ENCODE peak calls at places on chromosomes 7 and 10, in eight cellular contexts. C, K, G, N, U, P, X and H are unnamed samples.

GRCh38 chr7:22565315-22565811 is 65.4 kb upstream of the STEAP1B start:
- DNase-seq in P (no peak), K (peak; percentile 64), G (peak; percentile 89), C (peak; percentile 83), N (no peak), X (peak; percentile 60), U (no peak), H (peak; percentile 13)

GRCh38 chr7:139231513-139232376 is 708 bp downstream of the UBN2 start:
- DNase-seq in N (peak; percentile 60), K (no peak), U (peak; percentile 83), G (no peak), C (peak; percentile 72), X (peak; percentile 24), P (no peak), H (peak; percentile 55)

GRCh38 chr7:43385856-43386255 is 197.1 kb upstream of the STK17A start:
- DNase-seq in U (no peak), G (no peak), C (peak; percentile 22), P (no peak), K (no peak), X (peak; percentile 38), N (no peak), H (no peak)

GRCh38 chr10:86668297-86669165 is at the start of gene LDB3:
- DNase-seq in P (no peak), N (no peak), K (no peak), U (peak; percentile 65), X (peak; percentile 75), C (no peak), G (peak; percentile 75), H (peak; percentile 87)

GRCh38 chr10:66862687-66863290 is 63.0 kb upstream of the LRRTM3 start:
- DNase-seq in N (no peak), P (no peak), G (no peak), U (no peak), K (no peak), C (no peak), X (no peak), H (no peak)

GRCh38 chr10:58666024-58666423 is 153.4 kb downstream of the BICC1 start:
- DNase-seq in N (no peak), C (peak; percentile 45), X (peak; percentile 46), P (no peak), K (peak; percentile 68), U (no peak), G (no peak), H (no peak)

GRCh38 chr10:31000867-31001266 is 30.8 kb downstream of the ZNF438 start:
- DNase-seq in G (no peak), N (no peak), K (no peak), U (no peak), C (peak; percentile 26), X (no peak), P (no peak), H (no peak)

GRCh38 chr10:126331101-126331500 is 57.2 kb downstream of the ADAM12 start:
- DNase-seq in P (no peak), G (no peak), N (no peak), C (peak; percentile 32), K (no peak), X (no peak), U (no peak), H (no peak)

GRCh38 chr10:32889631-32890212 is 68.3 kb downstream of the ITGB1 start:
- DNase-seq in P (no peak), N (no peak), K (peak; percentile 19), G (no peak), X (peak; percentile 46), C (no peak), U (no peak), H (no peak)

GRCh38 chr7:74362262-74362661 is 73.1 kb downstream of the CLIP2 start:
- DNase-seq in X (no peak), N (no peak), K (no peak), C (peak; percentile 41), P (no peak), G (no peak), U (peak; percentile 15), H (no peak)

GRCh38 chr7:27242580-27243339 is at the start of gene EVX1:
- DNase-seq in N (peak; percentile 62), K (no peak), G (no peak), U (no peak), P (no peak), C (peak; percentile 50), X (no peak), H (no peak)

GRCh38 chr7:23713285-23714235 is 3.5 kb downstream of the STK31 start:
- DNase-seq in U (no peak), X (peak; percentile 88), P (no peak), N (no peak), C (peak; percentile 88), K (no peak), G (peak; percentile 93), H (no peak)

GRCh38 chr7:132275384-132275783 is 300.9 kb downstream of the PLXNA4 start:
- DNase-seq in X (peak; percentile 5), K (no peak), P (no peak), U (no peak), C (no peak), N (peak; percentile 11), G (no peak), H (no peak)

GRCh38 chr10:112203328-112204076 is 19.9 kb upstream of the GPAM start:
- DNase-seq in N (no peak), U (no peak), P (no peak), K (no peak), C (peak; percentile 70), X (no peak), G (no peak), H (no peak)

GRCh38 chr10:112202076-112202475 is 18.5 kb upstream of the GPAM start:
- DNase-seq in G (no peak), N (no peak), K (no peak), P (no peak), U (no peak), C (no peak), X (no peak), H (no peak)

GRCh38 chr10:112202561-112203241 is 19.1 kb upstream of the GPAM start:
- DNase-seq in U (no peak), P (peak; percentile 40), C (peak; percentile 95), X (peak; percentile 65), K (no peak), G (no peak), N (no peak), H (no peak)

DNA sequence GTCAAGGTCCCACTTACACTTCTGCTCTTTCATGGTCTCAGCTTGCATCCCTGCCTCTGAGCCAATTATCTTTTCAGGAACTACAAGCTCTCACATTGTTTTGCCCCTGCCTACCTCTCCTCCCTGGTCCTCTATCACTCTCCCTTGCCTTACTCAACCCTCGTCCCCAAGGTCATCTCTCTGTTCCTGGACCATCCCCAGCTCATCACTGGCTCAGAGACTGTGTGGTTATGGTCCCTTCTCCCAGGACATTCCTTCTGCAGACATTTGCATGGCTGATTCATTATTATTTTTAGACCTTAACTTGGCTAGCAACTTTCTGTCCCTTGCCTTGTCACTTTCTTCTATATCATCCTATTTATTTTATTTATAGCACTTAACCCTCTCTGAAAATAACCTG is 17.8 kb upstream of the GPAM start:
- DNase-seq in G (no peak), P (no peak), N (no peak), C (no peak), U (no peak), X (no peak), K (no peak), H (no peak)
- H3K9me2 ChIP-seq in G (no peaks in the 10 kb centered on the region), P (no peaks in the 10 kb centered on the region), N (no peaks in the 10 kb centered on the region), C (no peaks in the 10 kb centered on the region), U (no peaks in the 10 kb centered on the region), X (no peaks in the 10 kb centered on the region), K (no peaks in the 10 kb centered on the region), H (no peaks in the 10 kb centered on the region)

GRCh38 chr10:43396061-43396927 is 12.7 kb downstream of the HNRNPF start:
- DNase-seq in C (peak; percentile 84), G (peak; percentile 70), X (peak; percentile 82), N (peak; percentile 83), U (peak; percentile 96), P (no peak), K (peak; percentile 79), H (peak; percentile 83)

GRCh38 chr10:43394868-43395267 is 14.1 kb downstream of the HNRNPF start:
- DNase-seq in X (no peak), N (no peak), K (no peak), U (no peak), C (no peak), G (no peak), P (no peak), H (no peak)

GRCh38 chr10:43398939-43399871 is 9.8 kb downstream of the HNRNPF start:
- DNase-seq in N (no peak), U (no peak), K (no peak), X (peak; percentile 20), C (peak; percentile 74), P (no peak), G (peak; percentile 60), H (no peak)

GRCh38 chr10:43395571-43396060 is 13.4 kb downstream of the HNRNPF start:
- DNase-seq in U (peak; percentile 58), C (peak; percentile 44), X (no peak), P (no peak), K (peak; percentile 60), G (no peak), N (peak; percentile 39), H (peak; percentile 66)

DNA sequence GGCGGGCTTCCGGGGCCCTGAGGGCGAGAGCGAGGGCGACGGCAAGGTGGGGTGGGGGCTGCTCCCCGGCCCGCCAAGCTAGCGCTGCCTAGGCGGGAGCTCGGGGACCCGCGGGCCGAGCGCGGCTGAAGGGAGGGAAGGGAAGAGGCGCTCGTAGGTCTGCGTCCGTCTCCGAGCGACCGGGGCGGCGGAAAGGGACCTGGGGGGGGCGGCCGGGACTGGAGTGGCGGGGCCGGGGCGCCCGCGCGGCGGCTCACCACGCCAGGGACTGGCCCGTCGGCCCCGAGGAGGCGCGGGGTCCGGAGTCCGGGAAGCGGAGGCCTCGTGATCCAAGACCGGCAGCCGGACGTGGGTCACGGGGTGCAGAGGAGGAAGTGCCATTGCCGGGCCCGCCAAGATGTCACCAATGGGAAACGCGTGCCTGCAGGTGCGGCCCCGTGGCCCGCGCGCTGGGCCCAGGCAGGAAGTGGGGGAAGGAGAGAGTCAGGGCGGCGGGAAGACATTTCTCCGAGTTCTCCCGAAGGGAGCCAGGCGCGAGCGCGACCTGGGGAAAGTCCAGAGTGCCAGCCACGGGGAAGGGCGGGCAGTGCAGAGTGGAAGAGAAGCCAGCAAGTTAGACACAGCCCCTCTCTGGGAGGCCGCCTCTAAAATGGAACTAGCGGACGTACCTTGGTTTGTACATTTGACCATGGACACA is 11.9 kb downstream of the HNRNPF start:
- DNase-seq in P (peak; percentile 76), U (peak; percentile 92), K (peak; percentile 93), C (peak; percentile 83), G (peak; percentile 86), N (peak; percentile 96), X (peak; percentile 96), H (peak; percentile 94)
- H3K4me1 ChIP-seq in P (peaks cover 70% of the 10 kb centered on the region), U (peaks cover 46% of the 10 kb centered on the region), K (peaks cover 48% of the 10 kb centered on the region), C (peaks cover 56% of the 10 kb centered on the region), G (peaks cover 63% of the 10 kb centered on the region), N (peaks cover 49% of the 10 kb centered on the region), X (peaks cover 54% of the 10 kb centered on the region), H (peaks cover 63% of the 10 kb centered on the region)

GRCh38 chr7:49875336-49875735 is 101.9 kb downstream of the VWC2 start:
- DNase-seq in P (no peak), U (no peak), N (no peak), K (no peak), C (no peak), X (no peak), G (no peak), H (no peak)

GRCh38 chr7:49878627-49879026 is 105.2 kb downstream of the VWC2 start:
- DNase-seq in U (no peak), G (no peak), X (no peak), C (no peak), P (no peak), K (no peak), N (no peak), H (no peak)

GRCh38 chr7:49876202-49876601 is 102.8 kb downstream of the VWC2 start:
- DNase-seq in X (no peak), K (no peak), C (no peak), U (no peak), P (no peak), N (no peak), G (no peak), H (no peak)
- H3K9me2 ChIP-seq in X (no peaks in the 10 kb centered on the region), K (no peaks in the 10 kb centered on the region), C (no peaks in the 10 kb centered on the region), U (no peaks in the 10 kb centered on the region), P (no peaks in the 10 kb centered on the region), N (no peaks in the 10 kb centered on the region), G (no peaks in the 10 kb centered on the region), H (no peaks in the 10 kb centered on the region)

GRCh38 chr7:1736826-1737225 is 66.7 kb downstream of the ELFN1 start:
- DNase-seq in P (no peak), K (no peak), C (no peak), G (no peak), N (no peak), X (no peak), U (no peak), H (no peak)
- H3K4me1 ChIP-seq in P (peaks cover 20% of the 10 kb centered on the region), K (no peaks in the 10 kb centered on the region), C (no peaks in the 10 kb centered on the region), G (no peaks in the 10 kb centered on the region), N (no peaks in the 10 kb centered on the region), X (peaks cover 8% of the 10 kb centered on the region), U (no peaks in the 10 kb centered on the region), H (no peaks in the 10 kb centered on the region)